ENCODE peak calls at places on chromosomes 1 and 21, in four cellular contexts. Q is H9, F is neuronal stem cell, X is mesenchymal stem cell. C is an unnamed sample. For H3K79me1, the result is how much of the 10 kb centered on the place peaks cover.

GRCh38 chr1:226679853-226680516 is 59.1 kb downstream of the ITPKB start:
- DNase-seq in Q (peak), F (peak), X (peak), C (peak)

GRCh38 chr1:109790735-109791494 is 27.2 kb upstream of the EPS8L3 start:
- DNase-seq in Q (peak), F (no peak), X (peak), C (peak)

GRCh38 chr1:197130677-197131304 is 15.7 kb downstream of the ASPM start:
- DNase-seq in Q (no peak), F (no peak), X (peak), C (no peak)

GRCh38 chr21:35528109-35529042 is 479.3 kb upstream of the RUNX1 start:
- DNase-seq in Q (no peak), F (no peak), X (no peak), C (no peak)

GRCh38 chr1:208791458-208791857 is 547.3 kb upstream of the PLXNA2 start:
- DNase-seq in Q (no peak), F (no peak), X (no peak), C (peak)

GRCh38 chr1:9873385-9873784 is 36.7 kb downstream of the CTNNBIP1 start:
- DNase-seq in Q (no peak), F (no peak), X (no peak), C (no peak)

GRCh38 chr1:181038399-181038873 is 4.7 kb downstream of the MR1 start:
- DNase-seq in Q (peak), F (peak), X (peak), C (peak)

GRCh38 chr21:46151261-46151988 is 4.0 kb downstream of the FTCD start:
- DNase-seq in Q (peak), F (no peak), X (no peak), C (no peak)

GRCh38 chr1:84721152-84721551 is 30.9 kb upstream of the SSX2IP start:
- DNase-seq in Q (no peak), F (no peak), X (peak), C (no peak)

GRCh38 chr1:174999926-175000696 is at the start of gene CACYBP:
- DNase-seq in Q (no peak), F (no peak), X (peak), C (peak)

GRCh38 chr1:111399792-111400610 is 27.5 kb downstream of the OVGP1 start:
- DNase-seq in Q (no peak), F (peak), X (peak), C (peak)

GRCh38 chr1:10160173-10160572 is 50.2 kb upstream of the KIF1B start:
- DNase-seq in Q (no peak), F (no peak), X (no peak), C (no peak)

GRCh38 chr1:207826557-207827487 is 75.0 kb downstream of the CD46 start:
- DNase-seq in Q (no peak), F (no peak), X (peak), C (peak)

GRCh38 chr21:21076051-21076450 is 77.8 kb downstream of the NCAM2 start:
- DNase-seq in Q (no peak), F (no peak), X (no peak), C (no peak)

GRCh38 chr1:15501208-15502032 is 22.6 kb downstream of the CASP9 start:
- DNase-seq in Q (peak), F (peak), X (peak), C (peak)

GRCh38 chr21:23471877-23472276 is 2135.4 kb downstream of the MRPL39 start:
- DNase-seq in Q (no peak), F (no peak), X (no peak), C (no peak)

GRCh38 chr1:219352961-219353651 is 179.4 kb downstream of the LYPLAL1 start:
- DNase-seq in Q (no peak), F (no peak), X (no peak), C (no peak)

GRCh38 chr1:8681911-8682310 is 135.5 kb downstream of the RERE start:
- DNase-seq in Q (no peak), F (no peak), X (no peak), C (no peak)

GRCh38 chr1:230806552-230806951 is 59.4 kb downstream of the CAPN9 start:
- DNase-seq in Q (no peak), F (no peak), X (no peak), C (no peak)

GRCh38 chr1:119964673-119965363 is 68.5 kb upstream of the ADAM30 start:
- DNase-seq in Q (no peak), F (no peak), X (no peak), C (no peak)

GRCh38 chr21:25385912-25386474 is 221.3 kb downstream of the MRPL39 start:
- DNase-seq in Q (peak), F (peak), X (peak), C (peak)

GRCh38 chr1:244248426-244248825 is 197.3 kb downstream of the ZBTB18 start:
- DNase-seq in Q (no peak), F (no peak), X (no peak), C (no peak)

GRCh38 chr21:38179504-38179900 is 77.3 kb upstream of the KCNJ15 start:
- DNase-seq in Q (no peak), F (no peak), X (no peak), C (no peak)

GRCh38 chr1:14504517-14504916 is 94.0 kb upstream of the KAZN start:
- DNase-seq in Q (no peak), F (no peak), X (no peak), C (no peak)

GRCh38 chr1:7536891-7537591 is 234.1 kb upstream of the VAMP3 start:
- DNase-seq in Q (peak), F (no peak), X (no peak), C (no peak)

GRCh38 chr1:182389619-182390047 is 2.0 kb downstream of the GLUL start:
- DNase-seq in Q (no peak), F (no peak), X (peak), C (no peak)

GRCh38 chr1:6588893-6589481 is 9.2 kb downstream of the ZBTB48 start:
- DNase-seq in Q (no peak), F (no peak), X (no peak), C (no peak)

GRCh38 chr1:168468822-168469221 is 75.0 kb downstream of the XCL2 start:
- DNase-seq in Q (no peak), F (no peak), X (no peak), C (no peak)

GRCh38 chr1:205298191-205298994 is 23.2 kb downstream of the NUAK2 start:
- DNase-seq in Q (peak), F (no peak), X (peak), C (peak)

GRCh38 chr1:53449026-53449425 is 10.2 kb upstream of the DMRTB1 start:
- DNase-seq in Q (no peak), F (no peak), X (peak), C (no peak)

GRCh38 chr1:53450225-53450624 is 9.0 kb upstream of the DMRTB1 start:
- DNase-seq in Q (no peak), F (no peak), X (no peak), C (no peak)

GRCh38 chr1:53448241-53448841 is 10.9 kb upstream of the DMRTB1 start:
- DNase-seq in Q (peak), F (no peak), X (no peak), C (no peak)

GRCh38 chr1:53447413-53447812 is 11.8 kb upstream of the DMRTB1 start:
- DNase-seq in Q (no peak), F (no peak), X (no peak), C (no peak)

GRCh38 chr1:53449693-53450092 is 9.5 kb upstream of the DMRTB1 start:
- DNase-seq in Q (no peak), F (no peak), X (no peak), C (no peak)
- H2BK120ac ChIP-seq in Q (no peak), F (no peak), X (no peak), C (no peak)

GRCh38 chr1:245420926-245421325 is 266.1 kb downstream of the KIF26B start:
- DNase-seq in Q (no peak), F (no peak), X (no peak), C (no peak)
- H3K79me1 ChIP-seq in Q (under half), F (under half), X (under half), C (under half)

GRCh38 chr1:63728611-63729226 is 45.1 kb upstream of the ROR1 start:
- DNase-seq in Q (peak), F (no peak), X (no peak), C (no peak)
- H2BK120ac ChIP-seq in Q (no peak), F (no peak), X (no peak), C (no peak)

DNA sequence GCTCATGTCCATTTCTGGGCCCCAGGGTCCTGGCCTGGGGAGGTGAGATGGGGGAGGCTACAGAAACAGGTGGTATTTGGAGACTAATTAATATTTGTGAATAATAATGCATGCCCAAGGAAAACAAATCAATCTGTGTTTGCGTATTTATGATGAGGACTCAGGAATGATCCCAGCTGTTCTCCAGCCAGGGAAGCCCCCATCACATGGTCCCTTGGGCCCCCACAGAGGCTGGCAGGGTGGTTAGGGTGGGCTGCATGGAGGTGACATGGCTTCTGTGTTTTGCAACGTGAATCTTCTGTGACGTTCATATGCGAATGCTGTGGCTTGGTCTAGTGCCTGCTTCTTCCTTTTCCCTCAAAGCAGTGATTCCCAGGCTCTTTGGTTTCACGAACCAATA is 10.5 kb downstream of the PTPRF start:
- DNase-seq in Q (no peak), F (no peak), X (no peak), C (no peak)
- H3K79me1 ChIP-seq in Q (under half), F (under half), X (under half), C (under half)